ENCODE peak calls at places on chromosomes 16 and 17, in nine cellular contexts. One of them, this sample, is unnamed.

GRCh38 chr16:9015489-9015888 is 51.8 kb upstream of the USP7 start:
- DNase-seq in AG04450: no peak
- DNase-seq in iPS DF 19.7: no peak
- DNase-seq in mesendoderm: no peak
- DNase-seq in GM23248: no peak
- DNase-seq in GM20000: no peak
- DNase-seq in fibroblast of pulmonary artery: no peak
- DNase-seq in left lung: no peak
- DNase-seq in occipital lobe: no peak
- DNase-seq in this sample: no peak

GRCh38 chr16:53435066-53435688 is 906 bp downstream of the RBL2 start:
- DNase-seq in fibroblast of pulmonary artery: peak
- DNase-seq in left lung: no peak
- DNase-seq in GM23248: peak
- DNase-seq in iPS DF 19.7: no peak
- DNase-seq in mesendoderm: peak
- DNase-seq in AG04450: peak
- DNase-seq in occipital lobe: peak
- DNase-seq in GM20000: peak
- DNase-seq in this sample: peak

GRCh38 chr16:64475627-64476351 is 646.1 kb downstream of the CDH11 start:
- DNase-seq in iPS DF 19.7: no peak
- DNase-seq in GM20000: no peak
- DNase-seq in left lung: no peak
- DNase-seq in fibroblast of pulmonary artery: peak
- DNase-seq in AG04450: no peak
- DNase-seq in mesendoderm: no peak
- DNase-seq in GM23248: no peak
- DNase-seq in occipital lobe: no peak
- DNase-seq in this sample: peak

GRCh38 chr17:46199379-46199778 is 6.2 kb upstream of the KANSL1 start:
- DNase-seq in mesendoderm: no peak
- DNase-seq in occipital lobe: no peak
- DNase-seq in fibroblast of pulmonary artery: no peak
- DNase-seq in iPS DF 19.7: no peak
- DNase-seq in GM20000: no peak
- DNase-seq in AG04450: no peak
- DNase-seq in GM23248: no peak
- DNase-seq in left lung: no peak
- DNase-seq in this sample: peak

GRCh38 chr17:63701477-63702222 is 1.7 kb upstream of the LIMD2 start:
- DNase-seq in GM20000: peak
- DNase-seq in GM23248: no peak
- DNase-seq in mesendoderm: no peak
- DNase-seq in iPS DF 19.7: no peak
- DNase-seq in fibroblast of pulmonary artery: no peak
- DNase-seq in AG04450: no peak
- DNase-seq in occipital lobe: no peak
- DNase-seq in left lung: peak
- DNase-seq in this sample: no peak

GRCh38 chr16:30065943-30066881 is 652 bp downstream of the ALDOA start:
- DNase-seq in occipital lobe: peak
- DNase-seq in GM23248: peak
- DNase-seq in mesendoderm: peak
- DNase-seq in GM20000: no peak
- DNase-seq in left lung: peak
- DNase-seq in AG04450: no peak
- DNase-seq in fibroblast of pulmonary artery: peak
- DNase-seq in iPS DF 19.7: no peak
- DNase-seq in this sample: peak

GRCh38 chr17:15377608-15378007 is 36.2 kb upstream of the TEKT3 start:
- DNase-seq in mesendoderm: no peak
- DNase-seq in left lung: no peak
- DNase-seq in occipital lobe: peak
- DNase-seq in GM23248: peak
- DNase-seq in AG04450: peak
- DNase-seq in GM20000: no peak
- DNase-seq in fibroblast of pulmonary artery: peak
- DNase-seq in iPS DF 19.7: no peak
- DNase-seq in this sample: peak

GRCh38 chr16:4316732-4317461 is 1.0 kb downstream of the GLIS2 start:
- DNase-seq in GM20000: no peak
- DNase-seq in GM23248: peak
- DNase-seq in occipital lobe: no peak
- DNase-seq in left lung: peak
- DNase-seq in AG04450: no peak
- DNase-seq in iPS DF 19.7: no peak
- DNase-seq in fibroblast of pulmonary artery: no peak
- DNase-seq in mesendoderm: no peak
- DNase-seq in this sample: peak

GRCh38 chr17:48297825-48298224 is 132.2 kb downstream of the SKAP1 start:
- DNase-seq in AG04450: no peak
- DNase-seq in iPS DF 19.7: no peak
- DNase-seq in left lung: no peak
- DNase-seq in GM20000: no peak
- DNase-seq in GM23248: no peak
- DNase-seq in occipital lobe: no peak
- DNase-seq in mesendoderm: no peak
- DNase-seq in fibroblast of pulmonary artery: no peak
- DNase-seq in this sample: no peak

This sample was measured in adipocyte.